ENCODE peak calls at places on chromosomes 16 and 17, in nine cellular contexts. One of them, this sample, is unnamed.
A peak's percentile ranks its signal among the peaks of the same experiment; 100 is the strongest.

GRCh38 chr17:5042152-5043022 is 7.2 kb upstream of the SLC52A1 start:
- DNase-seq in stomach: no peak
- DNase-seq in prostate gland: no peak
- DNase-seq in HL-60: no peak
- DNase-seq in breast epithelium: no peak
- DNase-seq in sigmoid colon: no peak
- DNase-seq in transverse colon: no peak
- DNase-seq in Panc1: no peak
- DNase-seq in suprapubic skin: no peak
- DNase-seq in this sample: no peak

GRCh38 chr16:56275801-56276200 is 84.5 kb downstream of the GNAO1 start:
- DNase-seq in stomach: no peak
- DNase-seq in breast epithelium: no peak
- DNase-seq in HL-60: no peak
- DNase-seq in sigmoid colon: no peak
- DNase-seq in Panc1: no peak
- DNase-seq in suprapubic skin: no peak
- DNase-seq in transverse colon: no peak
- DNase-seq in prostate gland: no peak
- DNase-seq in this sample: no peak

GRCh38 chr17:31745964-31746650 is 112.9 kb downstream of the COPRS start:
- DNase-seq in HL-60: no peak
- DNase-seq in suprapubic skin: no peak
- DNase-seq in transverse colon: no peak
- DNase-seq in prostate gland: no peak
- DNase-seq in stomach: no peak
- DNase-seq in breast epithelium: no peak
- DNase-seq in Panc1: no peak
- DNase-seq in sigmoid colon: no peak
- DNase-seq in this sample: no peak

GRCh38 chr17:32104158-32104557 is 38.1 kb upstream of the RHOT1 start:
- DNase-seq in transverse colon: no peak
- DNase-seq in sigmoid colon: no peak
- DNase-seq in prostate gland: no peak
- DNase-seq in Panc1: no peak
- DNase-seq in stomach: no peak
- DNase-seq in breast epithelium: no peak
- DNase-seq in HL-60: no peak
- DNase-seq in suprapubic skin: no peak
- DNase-seq in this sample: no peak

GRCh38 chr16:65867276-65867990 is 499.1 kb upstream of the CDH5 start:
- DNase-seq in breast epithelium: no peak
- DNase-seq in prostate gland: no peak
- DNase-seq in suprapubic skin: no peak
- DNase-seq in sigmoid colon: no peak
- DNase-seq in stomach: no peak
- DNase-seq in Panc1: no peak
- DNase-seq in transverse colon: no peak
- DNase-seq in HL-60: no peak
- DNase-seq in this sample: no peak

GRCh38 chr17:46191332-46192210 is 1.7 kb downstream of the KANSL1 start:
- DNase-seq in Panc1: no peak
- DNase-seq in HL-60: peak; percentile 74
- DNase-seq in breast epithelium: no peak
- DNase-seq in prostate gland: peak; percentile 25
- DNase-seq in transverse colon: peak; percentile 38
- DNase-seq in stomach: no peak
- DNase-seq in sigmoid colon: no peak
- DNase-seq in suprapubic skin: no peak
- DNase-seq in this sample: no peak

GRCh38 chr16:67449739-67450138 is 18.8 kb downstream of the HSD11B2 start:
- DNase-seq in prostate gland: no peak
- DNase-seq in suprapubic skin: no peak
- DNase-seq in transverse colon: no peak
- DNase-seq in Panc1: no peak
- DNase-seq in HL-60: no peak
- DNase-seq in stomach: no peak
- DNase-seq in sigmoid colon: no peak
- DNase-seq in breast epithelium: no peak
- DNase-seq in this sample: no peak

GRCh38 chr17:50719144-50719923 is at the start of gene LUC7L3:
- DNase-seq in HL-60: peak; percentile 89
- DNase-seq in suprapubic skin: peak; percentile 96
- DNase-seq in breast epithelium: peak; percentile 92
- DNase-seq in transverse colon: peak; percentile 95
- DNase-seq in Panc1: no peak
- DNase-seq in sigmoid colon: peak; percentile 95
- DNase-seq in stomach: peak; percentile 95
- DNase-seq in prostate gland: peak; percentile 89
- DNase-seq in this sample: peak; percentile 99

GRCh38 chr17:74452027-74452840 is 14.2 kb upstream of the CD300A start:
- DNase-seq in prostate gland: no peak
- DNase-seq in suprapubic skin: no peak
- DNase-seq in Panc1: no peak
- DNase-seq in sigmoid colon: no peak
- DNase-seq in breast epithelium: no peak
- DNase-seq in transverse colon: no peak
- DNase-seq in HL-60: no peak
- DNase-seq in stomach: no peak
- DNase-seq in this sample: no peak

GRCh38 chr16:88130681-88131080 is 179.4 kb downstream of the BANP start:
- DNase-seq in stomach: no peak
- DNase-seq in prostate gland: no peak
- DNase-seq in suprapubic skin: no peak
- DNase-seq in breast epithelium: no peak
- DNase-seq in HL-60: no peak
- DNase-seq in sigmoid colon: no peak
- DNase-seq in transverse colon: no peak
- DNase-seq in Panc1: no peak
- DNase-seq in this sample: no peak

GRCh38 chr17:12769981-12770380 is 19.3 kb upstream of the ARHGAP44 start:
- DNase-seq in transverse colon: no peak
- DNase-seq in Panc1: no peak
- DNase-seq in stomach: no peak
- DNase-seq in HL-60: no peak
- DNase-seq in prostate gland: no peak
- DNase-seq in breast epithelium: no peak
- DNase-seq in sigmoid colon: no peak
- DNase-seq in suprapubic skin: no peak
- DNase-seq in this sample: no peak

GRCh38 chr17:13631541-13631940 is 29.8 kb upstream of the HS3ST3A1 start:
- DNase-seq in prostate gland: no peak
- DNase-seq in breast epithelium: no peak
- DNase-seq in suprapubic skin: no peak
- DNase-seq in stomach: no peak
- DNase-seq in transverse colon: no peak
- DNase-seq in HL-60: no peak
- DNase-seq in sigmoid colon: no peak
- DNase-seq in Panc1: no peak
- DNase-seq in this sample: no peak

GRCh38 chr17:48241770-48242497 is 134.4 kb downstream of the SNX11 start:
- DNase-seq in transverse colon: no peak
- DNase-seq in prostate gland: no peak
- DNase-seq in suprapubic skin: no peak
- DNase-seq in stomach: no peak
- DNase-seq in Panc1: no peak
- DNase-seq in breast epithelium: no peak
- DNase-seq in HL-60: no peak
- DNase-seq in sigmoid colon: no peak
- DNase-seq in this sample: no peak

GRCh38 chr17:4566785-4567184 is 6.4 kb upstream of the GGT6 start:
- DNase-seq in transverse colon: peak; percentile 57
- DNase-seq in HL-60: no peak
- DNase-seq in suprapubic skin: no peak
- DNase-seq in sigmoid colon: no peak
- DNase-seq in Panc1: peak; percentile 32
- DNase-seq in breast epithelium: no peak
- DNase-seq in stomach: peak; percentile 63
- DNase-seq in prostate gland: peak; percentile 43
- DNase-seq in this sample: peak; percentile 61

GRCh38 chr16:11181889-11182279 is 74.1 kb downstream of the SOCS1 start:
- DNase-seq in breast epithelium: peak; percentile 56
- DNase-seq in HL-60: peak; percentile 47
- DNase-seq in sigmoid colon: no peak
- DNase-seq in transverse colon: peak; percentile 42
- DNase-seq in stomach: no peak
- DNase-seq in Panc1: no peak
- DNase-seq in suprapubic skin: no peak
- DNase-seq in prostate gland: no peak
- DNase-seq in this sample: no peak
- H3K27ac ChIP-seq in breast epithelium: peak overlapping the region; percentile 35
- H3K27ac ChIP-seq in HL-60: no peak overlapping the region
- H3K27ac ChIP-seq in sigmoid colon: no peak overlapping the region
- H3K27ac ChIP-seq in transverse colon: no peak overlapping the region
- H3K27ac ChIP-seq in stomach: no peak overlapping the region
- H3K27ac ChIP-seq in Panc1: no peak overlapping the region
- H3K27ac ChIP-seq in suprapubic skin: no peak overlapping the region
- H3K27ac ChIP-seq in prostate gland: peak overlapping the region; percentile 40
- H3K27ac ChIP-seq in this sample: no peak overlapping the region

GRCh38 chr16:11280616-11281522 is at the start of gene PRM1:
- DNase-seq in Panc1: no peak
- DNase-seq in transverse colon: no peak
- DNase-seq in stomach: no peak
- DNase-seq in breast epithelium: no peak
- DNase-seq in prostate gland: no peak
- DNase-seq in HL-60: no peak
- DNase-seq in suprapubic skin: no peak
- DNase-seq in sigmoid colon: no peak
- DNase-seq in this sample: no peak

GRCh38 chr16:11285842-11286241 is 4.7 kb upstream of the PRM1 start:
- DNase-seq in sigmoid colon: no peak
- DNase-seq in Panc1: no peak
- DNase-seq in breast epithelium: no peak
- DNase-seq in suprapubic skin: no peak
- DNase-seq in transverse colon: no peak
- DNase-seq in stomach: no peak
- DNase-seq in prostate gland: no peak
- DNase-seq in HL-60: no peak
- DNase-seq in this sample: no peak

GRCh38 chr16:11278681-11279628 is 2.2 kb downstream of the PRM1 start:
- DNase-seq in transverse colon: no peak
- DNase-seq in sigmoid colon: no peak
- DNase-seq in suprapubic skin: no peak
- DNase-seq in HL-60: no peak
- DNase-seq in stomach: no peak
- DNase-seq in breast epithelium: no peak
- DNase-seq in prostate gland: no peak
- DNase-seq in Panc1: no peak
- DNase-seq in this sample: no peak

GRCh38 chr16:11289202-11289601 is 8.1 kb upstream of the PRM1 start:
- DNase-seq in prostate gland: no peak
- DNase-seq in Panc1: no peak
- DNase-seq in stomach: no peak
- DNase-seq in HL-60: no peak
- DNase-seq in breast epithelium: no peak
- DNase-seq in transverse colon: no peak
- DNase-seq in suprapubic skin: no peak
- DNase-seq in sigmoid colon: no peak
- DNase-seq in this sample: no peak

GRCh38 chr16:11283820-11284248 is 2.7 kb upstream of the PRM1 start:
- DNase-seq in transverse colon: no peak
- DNase-seq in stomach: no peak
- DNase-seq in sigmoid colon: no peak
- DNase-seq in breast epithelium: no peak
- DNase-seq in suprapubic skin: no peak
- DNase-seq in prostate gland: no peak
- DNase-seq in Panc1: no peak
- DNase-seq in HL-60: no peak
- DNase-seq in this sample: no peak
- TF ChIP-seq CTCF in transverse colon: no peak
- TF ChIP-seq CTCF in stomach: no peak
- TF ChIP-seq CTCF in sigmoid colon: no peak
- TF ChIP-seq CTCF in breast epithelium: no peak
- TF ChIP-seq CTCF in suprapubic skin: no peak
- TF ChIP-seq CTCF in prostate gland: no peak
- TF ChIP-seq CTCF in Panc1: no peak
- TF ChIP-seq CTCF in HL-60: no peak
- TF ChIP-seq CTCF in this sample: no peak

DNA sequence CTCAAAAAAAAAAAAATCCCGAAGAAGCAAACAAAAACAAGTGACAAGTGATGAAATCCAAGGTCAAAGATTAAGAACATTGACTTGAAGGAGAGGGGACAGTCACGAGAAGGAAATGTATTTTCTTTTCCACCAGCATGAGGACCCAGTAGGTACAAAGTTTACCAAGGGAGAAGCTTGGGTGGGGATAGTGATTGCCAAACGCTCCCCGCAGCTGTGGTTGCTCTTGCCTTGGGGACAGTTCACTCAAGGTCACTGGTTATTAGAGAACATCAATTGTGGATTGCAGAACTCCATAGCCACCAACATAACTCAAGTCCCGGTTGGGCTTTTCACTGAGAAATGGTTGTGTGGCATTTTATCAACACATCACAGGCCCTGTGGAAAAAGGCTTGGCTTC is 27.0 kb downstream of the RSL1D1 start:
- DNase-seq in transverse colon: peak; percentile 41
- DNase-seq in stomach: peak; percentile 30
- DNase-seq in prostate gland: no peak
- DNase-seq in suprapubic skin: peak; percentile 73
- DNase-seq in breast epithelium: no peak
- DNase-seq in Panc1: no peak
- DNase-seq in HL-60: peak; percentile 24
- DNase-seq in sigmoid colon: peak; percentile 76
- DNase-seq in this sample: peak; percentile 79
- TF ChIP-seq POLR2AphosphoS5 in transverse colon: peak; percentile 8
- TF ChIP-seq POLR2AphosphoS5 in stomach: no peak
- TF ChIP-seq POLR2AphosphoS5 in prostate gland: no peak
- TF ChIP-seq POLR2AphosphoS5 in suprapubic skin: peak; percentile 74
- TF ChIP-seq POLR2AphosphoS5 in breast epithelium: peak; percentile 39
- TF ChIP-seq POLR2AphosphoS5 in Panc1: no peak
- TF ChIP-seq POLR2AphosphoS5 in HL-60: peak; percentile 68
- TF ChIP-seq POLR2AphosphoS5 in sigmoid colon: peak; percentile 20
- TF ChIP-seq POLR2AphosphoS5 in this sample: peak; percentile 71

DNA sequence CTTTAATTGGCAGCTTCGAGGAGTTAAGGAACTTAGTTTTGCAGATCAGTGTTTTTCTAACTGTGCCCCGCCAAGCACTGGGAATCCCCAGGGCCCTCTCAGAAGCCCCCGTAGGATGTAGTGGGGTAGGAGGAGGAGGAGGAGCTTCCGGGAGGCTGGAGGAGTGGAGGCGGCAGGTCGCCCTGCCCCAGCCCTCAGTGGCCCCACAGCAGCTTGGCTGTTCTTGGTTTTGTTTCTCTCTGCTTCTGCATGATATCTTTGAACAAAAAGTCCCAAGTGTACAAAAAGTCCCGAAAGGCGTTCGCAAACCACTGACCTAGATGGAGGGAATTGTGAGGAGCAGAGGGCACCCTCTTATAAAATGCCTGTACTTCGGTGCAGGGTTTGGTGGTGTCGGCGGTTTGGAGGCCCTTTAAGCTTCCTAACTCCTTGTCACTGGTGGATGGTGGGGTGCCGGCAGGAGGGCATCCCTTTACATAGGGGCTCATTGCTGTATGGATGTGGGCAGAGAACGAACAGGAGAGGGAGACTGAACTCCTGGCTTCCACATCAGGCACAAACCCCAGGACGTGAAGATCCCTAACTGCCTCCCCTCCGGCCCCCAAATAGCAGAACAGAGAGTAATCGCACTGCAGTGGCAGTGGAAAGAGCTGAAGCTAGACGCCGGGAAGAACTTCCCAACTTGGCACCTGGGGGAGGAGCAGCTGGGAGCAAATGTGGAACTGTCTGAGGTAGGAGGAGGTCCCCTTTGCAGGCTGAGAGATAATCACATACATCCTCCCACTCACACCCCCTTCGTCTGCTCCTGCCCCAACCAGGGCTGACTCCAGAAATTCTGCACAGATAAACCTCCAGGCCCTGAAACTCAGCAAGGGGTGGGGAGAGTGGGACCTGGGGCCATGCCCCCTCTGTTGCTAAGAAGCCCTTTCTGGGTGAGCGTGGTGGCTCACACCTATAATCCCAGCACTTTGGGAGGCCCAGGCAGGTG is 20.1 kb downstream of the EPOP start:
- DNase-seq in HL-60: no peak
- DNase-seq in Panc1: no peak
- DNase-seq in breast epithelium: no peak
- DNase-seq in sigmoid colon: no peak
- DNase-seq in prostate gland: no peak
- DNase-seq in suprapubic skin: peak; percentile 32
- DNase-seq in stomach: no peak
- DNase-seq in transverse colon: no peak
- DNase-seq in this sample: peak; percentile 44
- H3K27ac ChIP-seq in HL-60: no peak overlapping the region
- H3K27ac ChIP-seq in Panc1: no peak overlapping the region
- H3K27ac ChIP-seq in breast epithelium: no peak overlapping the region
- H3K27ac ChIP-seq in sigmoid colon: no peak overlapping the region
- H3K27ac ChIP-seq in prostate gland: no peak overlapping the region
- H3K27ac ChIP-seq in suprapubic skin: no peak overlapping the region
- H3K27ac ChIP-seq in stomach: no peak overlapping the region
- H3K27ac ChIP-seq in transverse colon: no peak overlapping the region
- H3K27ac ChIP-seq in this sample: no peak overlapping the region